ENCODE peak calls at places on chromosomes 4 and X, in seven cellular contexts. X is NCI-H345; Z is aorta; P is AG10803; E is RCC 7860; D is activated CD8-positive, alpha-beta T cell treated with anti-CD3 and anti-CD28 coated beads for 36 hours; V is Calu3. H is an unnamed sample.

GRCh38 chrX:20149326-20149725 is 7.7 kb upstream of the EIF1AX start:
- DNase-seq in V (no peak), Z (no peak), E (no peak), D (no peak), X (no peak), P (no peak), H (no peak)

GRCh38 chrX:22088326-22088725 is 56.2 kb downstream of the PHEX start:
- DNase-seq in Z (no peak), P (no peak), X (no peak), V (no peak), E (no peak), D (no peak), H (no peak)

GRCh38 chr4:165055601-165056000 is 1.9 kb downstream of the TRIM75 start:
- DNase-seq in X (no peak), P (no peak), V (no peak), Z (no peak), D (no peak), E (no peak), H (no peak)

GRCh38 chr4:8117278-8117682 is 41.3 kb downstream of the ABLIM2 start:
- DNase-seq in Z (no peak), D (peak), X (peak), P (peak), V (peak), E (no peak), H (no peak)

GRCh38 chr4:73206236-73206635 is 52.4 kb downstream of the ANKRD17 start:
- DNase-seq in D (no peak), V (no peak), P (no peak), E (no peak), Z (no peak), X (no peak), H (no peak)

GRCh38 chrX:48086119-48086518 is 14.7 kb upstream of the ZNF630 start:
- DNase-seq in V (peak), Z (no peak), E (no peak), D (no peak), X (no peak), P (peak), H (no peak)

GRCh38 chr4:89998350-89999098 is 103.9 kb downstream of the MMRN1 start:
- DNase-seq in V (no peak), P (no peak), Z (no peak), E (no peak), X (no peak), D (no peak), H (no peak)

GRCh38 chrX:8688776-8689175 is 43.2 kb downstream of the ANOS1 start:
- DNase-seq in X (no peak), D (no peak), E (no peak), Z (no peak), V (no peak), P (no peak), H (no peak)

GRCh38 chr4:189200346-189200745 is 740.3 kb upstream of the FRG1 start:
- DNase-seq in D (no peak), Z (no peak), E (no peak), X (no peak), P (no peak), V (no peak), H (no peak)